ENCODE peak calls at places on chromosomes 13 and 19, in seven cellular contexts. One of them, this sample, is unnamed.

GRCh38 chr13:74070065-74070464 is 64.1 kb downstream of the KLF12 start:
- DNase-seq in cardiac muscle cell: no peak
- DNase-seq in AG04449: no peak
- DNase-seq in AG04450: no peak
- DNase-seq in bronchial epithelial cell: no peak
- DNase-seq in fibroblast of lung: no peak
- DNase-seq in fibroblast of pulmonary artery: no peak
- DNase-seq in this sample: no peak

GRCh38 chr19:41577833-41578232 is 1.9 kb downstream of the CEACAM21 start:
- DNase-seq in cardiac muscle cell: no peak
- DNase-seq in AG04449: no peak
- DNase-seq in AG04450: no peak
- DNase-seq in bronchial epithelial cell: no peak
- DNase-seq in fibroblast of lung: no peak
- DNase-seq in fibroblast of pulmonary artery: no peak
- DNase-seq in this sample: no peak

GRCh38 chr13:38684714-38685113 is 2.2 kb upstream of the FREM2 start:
- DNase-seq in cardiac muscle cell: peak
- DNase-seq in AG04449: no peak
- DNase-seq in AG04450: no peak
- DNase-seq in bronchial epithelial cell: no peak
- DNase-seq in fibroblast of lung: no peak
- DNase-seq in fibroblast of pulmonary artery: no peak
- DNase-seq in this sample: no peak

GRCh38 chr13:45445053-45445452 is 19.7 kb upstream of the COG3 start:
- DNase-seq in cardiac muscle cell: no peak
- DNase-seq in AG04449: no peak
- DNase-seq in AG04450: no peak
- DNase-seq in bronchial epithelial cell: no peak
- DNase-seq in fibroblast of lung: no peak
- DNase-seq in fibroblast of pulmonary artery: no peak
- DNase-seq in this sample: no peak

GRCh38 chr13:27599845-27600553 is 20.3 kb downstream of the LNX2 start:
- DNase-seq in cardiac muscle cell: peak
- DNase-seq in AG04449: peak
- DNase-seq in AG04450: no peak
- DNase-seq in bronchial epithelial cell: peak
- DNase-seq in fibroblast of lung: peak
- DNase-seq in fibroblast of pulmonary artery: peak
- DNase-seq in this sample: no peak

GRCh38 chr19:29711584-29712132 is 3.4 kb downstream of the C19orf12 start:
- DNase-seq in cardiac muscle cell: no peak
- DNase-seq in AG04449: no peak
- DNase-seq in AG04450: no peak
- DNase-seq in bronchial epithelial cell: no peak
- DNase-seq in fibroblast of lung: no peak
- DNase-seq in fibroblast of pulmonary artery: no peak
- DNase-seq in this sample: no peak

GRCh38 chr19:41377977-41378707 is 1.8 kb downstream of the TMEM91 start:
- DNase-seq in cardiac muscle cell: peak
- DNase-seq in AG04449: no peak
- DNase-seq in AG04450: no peak
- DNase-seq in bronchial epithelial cell: no peak
- DNase-seq in fibroblast of lung: no peak
- DNase-seq in fibroblast of pulmonary artery: no peak
- DNase-seq in this sample: no peak

GRCh38 chr19:13228561-13228960 is 78.3 kb downstream of the IER2 start:
- DNase-seq in cardiac muscle cell: no peak
- DNase-seq in AG04449: no peak
- DNase-seq in AG04450: no peak
- DNase-seq in bronchial epithelial cell: no peak
- DNase-seq in fibroblast of lung: no peak
- DNase-seq in fibroblast of pulmonary artery: no peak
- DNase-seq in this sample: no peak

GRCh38 chr13:98957731-98958442 is 20.0 kb downstream of the DOCK9 start:
- DNase-seq in cardiac muscle cell: no peak
- DNase-seq in AG04449: no peak
- DNase-seq in AG04450: no peak
- DNase-seq in bronchial epithelial cell: no peak
- DNase-seq in fibroblast of lung: no peak
- DNase-seq in fibroblast of pulmonary artery: no peak
- DNase-seq in this sample: no peak

GRCh38 chr13:33509642-33510229 is 224.2 kb upstream of the STARD13 start:
- DNase-seq in cardiac muscle cell: no peak
- DNase-seq in AG04449: no peak
- DNase-seq in AG04450: no peak
- DNase-seq in bronchial epithelial cell: no peak
- DNase-seq in fibroblast of lung: peak
- DNase-seq in fibroblast of pulmonary artery: peak
- DNase-seq in this sample: no peak

GRCh38 chr19:2616741-2617392 is 85.6 kb downstream of the GNG7 start:
- DNase-seq in cardiac muscle cell: no peak
- DNase-seq in AG04449: no peak
- DNase-seq in AG04450: no peak
- DNase-seq in bronchial epithelial cell: no peak
- DNase-seq in fibroblast of lung: no peak
- DNase-seq in fibroblast of pulmonary artery: no peak
- DNase-seq in this sample: no peak

GRCh38 chr13:42048625-42049453 is at the start of gene DGKH:
- DNase-seq in cardiac muscle cell: peak
- DNase-seq in AG04449: no peak
- DNase-seq in AG04450: no peak
- DNase-seq in bronchial epithelial cell: peak
- DNase-seq in fibroblast of lung: peak
- DNase-seq in fibroblast of pulmonary artery: peak
- DNase-seq in this sample: no peak

GRCh38 chr13:100608906-100609305 is 20.3 kb upstream of the GGACT start:
- DNase-seq in cardiac muscle cell: no peak
- DNase-seq in AG04449: no peak
- DNase-seq in AG04450: no peak
- DNase-seq in bronchial epithelial cell: no peak
- DNase-seq in fibroblast of lung: peak
- DNase-seq in fibroblast of pulmonary artery: peak
- DNase-seq in this sample: peak

GRCh38 chr19:14248578-14249011 is 42.6 kb upstream of the ADGRL1 start:
- DNase-seq in cardiac muscle cell: peak
- DNase-seq in AG04449: no peak
- DNase-seq in AG04450: no peak
- DNase-seq in bronchial epithelial cell: no peak
- DNase-seq in fibroblast of lung: peak
- DNase-seq in fibroblast of pulmonary artery: peak
- DNase-seq in this sample: peak

GRCh38 chr19:38650180-38650775 is 2.8 kb downstream of the ACTN4 start:
- DNase-seq in cardiac muscle cell: no peak
- DNase-seq in AG04449: no peak
- DNase-seq in AG04450: no peak
- DNase-seq in bronchial epithelial cell: peak
- DNase-seq in fibroblast of lung: no peak
- DNase-seq in fibroblast of pulmonary artery: no peak
- DNase-seq in this sample: no peak

GRCh38 chr13:90365130-90365529 is 982.4 kb upstream of the MIR17HG start:
- DNase-seq in cardiac muscle cell: no peak
- DNase-seq in AG04449: no peak
- DNase-seq in AG04450: no peak
- DNase-seq in bronchial epithelial cell: no peak
- DNase-seq in fibroblast of lung: peak
- DNase-seq in fibroblast of pulmonary artery: peak
- DNase-seq in this sample: no peak

GRCh38 chr19:52778811-52779210 is 7.8 kb downstream of the ZNF600 start:
- DNase-seq in cardiac muscle cell: no peak
- DNase-seq in AG04449: no peak
- DNase-seq in AG04450: no peak
- DNase-seq in bronchial epithelial cell: peak
- DNase-seq in fibroblast of lung: no peak
- DNase-seq in fibroblast of pulmonary artery: no peak
- DNase-seq in this sample: peak

GRCh38 chr19:38047641-38048040 is 140.6 kb downstream of the SIPA1L3 start:
- DNase-seq in cardiac muscle cell: no peak
- DNase-seq in AG04449: no peak
- DNase-seq in AG04450: no peak
- DNase-seq in bronchial epithelial cell: no peak
- DNase-seq in fibroblast of lung: no peak
- DNase-seq in fibroblast of pulmonary artery: no peak
- DNase-seq in this sample: no peak

GRCh38 chr19:11089254-11090013 is at the start of gene LDLR:
- DNase-seq in cardiac muscle cell: peak
- DNase-seq in AG04449: peak
- DNase-seq in AG04450: peak
- DNase-seq in bronchial epithelial cell: peak
- DNase-seq in fibroblast of lung: peak
- DNase-seq in fibroblast of pulmonary artery: peak
- DNase-seq in this sample: peak

GRCh38 chr19:11092181-11092538 is 2.9 kb downstream of the LDLR start:
- DNase-seq in cardiac muscle cell: no peak
- DNase-seq in AG04449: no peak
- DNase-seq in AG04450: no peak
- DNase-seq in bronchial epithelial cell: peak
- DNase-seq in fibroblast of lung: peak
- DNase-seq in fibroblast of pulmonary artery: peak
- DNase-seq in this sample: no peak

GRCh38 chr19:11088508-11089253 is 582 bp upstream of the LDLR start:
- DNase-seq in cardiac muscle cell: peak
- DNase-seq in AG04449: no peak
- DNase-seq in AG04450: no peak
- DNase-seq in bronchial epithelial cell: no peak
- DNase-seq in fibroblast of lung: no peak
- DNase-seq in fibroblast of pulmonary artery: no peak
- DNase-seq in this sample: no peak

GRCh38 chr19:11091343-11092153 is 2.3 kb downstream of the LDLR start:
- DNase-seq in cardiac muscle cell: no peak
- DNase-seq in AG04449: peak
- DNase-seq in AG04450: peak
- DNase-seq in bronchial epithelial cell: peak
- DNase-seq in fibroblast of lung: peak
- DNase-seq in fibroblast of pulmonary artery: peak
- DNase-seq in this sample: peak

GRCh38 chr19:11090264-11091032 is 1.2 kb downstream of the LDLR start:
- DNase-seq in cardiac muscle cell: peak
- DNase-seq in AG04449: peak
- DNase-seq in AG04450: peak
- DNase-seq in bronchial epithelial cell: peak
- DNase-seq in fibroblast of lung: peak
- DNase-seq in fibroblast of pulmonary artery: peak
- DNase-seq in this sample: peak
- TF ChIP-seq CTCF in cardiac muscle cell: no peak
- TF ChIP-seq CTCF in AG04449: no peak
- TF ChIP-seq CTCF in AG04450: no peak
- TF ChIP-seq CTCF in bronchial epithelial cell: no peak
- TF ChIP-seq CTCF in fibroblast of lung: no peak
- TF ChIP-seq CTCF in fibroblast of pulmonary artery: no peak
- TF ChIP-seq CTCF in this sample: no peak

GRCh38 chr19:6092329-6093286 is 17.7 kb downstream of the RFX2 start:
- DNase-seq in cardiac muscle cell: peak
- DNase-seq in AG04449: no peak
- DNase-seq in AG04450: no peak
- DNase-seq in bronchial epithelial cell: peak
- DNase-seq in fibroblast of lung: peak
- DNase-seq in fibroblast of pulmonary artery: peak
- DNase-seq in this sample: no peak
- TF ChIP-seq CTCF in cardiac muscle cell: no peak
- TF ChIP-seq CTCF in AG04449: no peak
- TF ChIP-seq CTCF in AG04450: peak
- TF ChIP-seq CTCF in bronchial epithelial cell: peak
- TF ChIP-seq CTCF in fibroblast of lung: no peak
- TF ChIP-seq CTCF in fibroblast of pulmonary artery: no peak
- TF ChIP-seq CTCF in this sample: no peak

DNA sequence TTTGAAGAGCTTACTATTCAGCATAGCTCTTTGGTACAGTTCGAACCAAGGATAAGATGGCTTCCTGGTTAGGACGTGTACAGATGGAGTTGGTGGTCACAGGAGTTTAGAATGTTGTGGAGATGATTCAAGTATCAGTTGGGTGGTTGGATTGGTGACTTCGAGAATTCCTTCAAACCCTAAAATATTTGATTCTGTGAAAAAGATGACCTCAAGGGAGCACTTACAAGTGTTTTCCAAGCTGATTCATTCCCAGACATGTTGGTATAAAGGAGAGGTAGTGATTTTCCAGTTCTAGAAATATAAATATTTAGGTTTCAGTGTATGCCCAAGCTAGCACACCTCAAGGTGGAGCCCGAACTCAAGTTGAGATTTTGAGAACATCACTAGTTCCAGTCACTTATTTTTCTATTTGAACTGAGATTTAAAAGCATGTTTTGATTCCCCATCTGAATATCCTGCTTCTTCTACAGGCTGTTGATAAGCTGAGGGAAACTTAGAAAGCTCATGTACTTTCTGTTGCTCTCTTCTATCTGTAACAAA is 306.1 kb downstream of the DCT start:
- DNase-seq in cardiac muscle cell: no peak
- DNase-seq in AG04449: peak
- DNase-seq in AG04450: peak
- DNase-seq in bronchial epithelial cell: no peak
- DNase-seq in fibroblast of lung: peak
- DNase-seq in fibroblast of pulmonary artery: no peak
- DNase-seq in this sample: no peak
- TF ChIP-seq CTCF in cardiac muscle cell: no peak
- TF ChIP-seq CTCF in AG04449: no peak
- TF ChIP-seq CTCF in AG04450: peak
- TF ChIP-seq CTCF in bronchial epithelial cell: no peak
- TF ChIP-seq CTCF in fibroblast of lung: no peak
- TF ChIP-seq CTCF in fibroblast of pulmonary artery: no peak
- TF ChIP-seq CTCF in this sample: no peak

DNA sequence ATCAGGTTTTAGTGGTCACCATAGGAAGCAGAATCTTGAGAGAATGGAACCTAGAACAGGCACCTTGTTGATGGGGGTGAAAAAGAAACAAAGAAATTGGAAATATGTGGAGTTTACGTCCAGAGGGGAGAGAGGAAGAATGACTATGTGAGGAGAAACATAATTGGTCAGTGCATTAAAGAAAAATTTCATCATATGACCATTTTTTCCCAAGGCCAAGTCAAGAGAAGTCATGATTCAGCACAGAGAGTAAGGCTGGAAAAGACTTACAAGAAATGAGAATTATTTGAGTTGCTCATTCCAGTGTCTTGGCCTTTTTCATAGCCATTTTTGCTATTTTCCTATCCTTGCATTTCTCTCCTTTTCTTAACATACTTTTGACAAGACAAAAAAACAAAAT is 421.7 kb downstream of the EFNB2 start:
- DNase-seq in cardiac muscle cell: no peak
- DNase-seq in AG04449: no peak
- DNase-seq in AG04450: no peak
- DNase-seq in bronchial epithelial cell: no peak
- DNase-seq in fibroblast of lung: no peak
- DNase-seq in fibroblast of pulmonary artery: no peak
- DNase-seq in this sample: no peak
- TF ChIP-seq CTCF in cardiac muscle cell: no peak
- TF ChIP-seq CTCF in AG04449: no peak
- TF ChIP-seq CTCF in AG04450: no peak
- TF ChIP-seq CTCF in bronchial epithelial cell: no peak
- TF ChIP-seq CTCF in fibroblast of lung: no peak
- TF ChIP-seq CTCF in fibroblast of pulmonary artery: no peak
- TF ChIP-seq CTCF in this sample: no peak